ENCODE peak calls at places on chromosomes 6 and 20, in six cellular contexts. One of them, this sample, is unnamed.

GRCh38 chr20:50913976-50914375 is 17.3 kb downstream of the ADNP start:
- DNase-seq in SK-N-SH: no peak
- DNase-seq in IMR-90: peak
- DNase-seq in fibroblast of lung: peak
- DNase-seq in MM.1S: no peak
- DNase-seq in H9: no peak
- DNase-seq in this sample: no peak

GRCh38 chr6:139369568-139370046 is 4.8 kb downstream of the CITED2 start:
- DNase-seq in SK-N-SH: peak
- DNase-seq in MM.1S: peak
- DNase-seq in H9: no peak
- DNase-seq in IMR-90: peak
- DNase-seq in fibroblast of lung: peak
- DNase-seq in this sample: no peak

GRCh38 chr6:35087361-35088280 is 53.5 kb downstream of the TCP11 start:
- DNase-seq in fibroblast of lung: no peak
- DNase-seq in SK-N-SH: peak
- DNase-seq in IMR-90: no peak
- DNase-seq in MM.1S: no peak
- DNase-seq in H9: peak
- DNase-seq in this sample: no peak

GRCh38 chr6:3913077-3913957 is 64.1 kb downstream of the FAM50B start:
- DNase-seq in IMR-90: peak
- DNase-seq in MM.1S: no peak
- DNase-seq in fibroblast of lung: peak
- DNase-seq in SK-N-SH: no peak
- DNase-seq in H9: no peak
- DNase-seq in this sample: peak

GRCh38 chr20:36086767-36087166 is 67.8 kb upstream of the EPB41L1 start:
- DNase-seq in SK-N-SH: no peak
- DNase-seq in MM.1S: no peak
- DNase-seq in H9: no peak
- DNase-seq in fibroblast of lung: no peak
- DNase-seq in IMR-90: no peak
- DNase-seq in this sample: no peak

GRCh38 chr6:154508573-154509375 is 1.7 kb downstream of the CNKSR3 start:
- DNase-seq in H9: no peak
- DNase-seq in MM.1S: no peak
- DNase-seq in IMR-90: peak
- DNase-seq in SK-N-SH: peak
- DNase-seq in fibroblast of lung: peak
- DNase-seq in this sample: no peak

GRCh38 chr6:132286298-132287019 is 114.8 kb downstream of the MOXD1 start:
- DNase-seq in MM.1S: peak
- DNase-seq in SK-N-SH: no peak
- DNase-seq in IMR-90: no peak
- DNase-seq in H9: no peak
- DNase-seq in fibroblast of lung: no peak
- DNase-seq in this sample: no peak

GRCh38 chr6:163634514-163635171 is 220.1 kb downstream of the QKI start:
- DNase-seq in SK-N-SH: no peak
- DNase-seq in fibroblast of lung: no peak
- DNase-seq in MM.1S: no peak
- DNase-seq in H9: peak
- DNase-seq in IMR-90: no peak
- DNase-seq in this sample: peak

GRCh38 chr20:43982016-43982415 is 67.4 kb downstream of the TOX2 start:
- DNase-seq in H9: no peak
- DNase-seq in IMR-90: no peak
- DNase-seq in fibroblast of lung: no peak
- DNase-seq in MM.1S: no peak
- DNase-seq in SK-N-SH: no peak
- DNase-seq in this sample: no peak

GRCh38 chr6:16769131-16769985 is 8.1 kb upstream of the ATXN1 start:
- DNase-seq in SK-N-SH: no peak
- DNase-seq in H9: no peak
- DNase-seq in MM.1S: no peak
- DNase-seq in fibroblast of lung: peak
- DNase-seq in IMR-90: peak
- DNase-seq in this sample: peak

GRCh38 chr20:59807909-59808728 is 125.3 kb downstream of the SYCP2 start:
- DNase-seq in H9: peak
- DNase-seq in MM.1S: no peak
- DNase-seq in IMR-90: no peak
- DNase-seq in fibroblast of lung: no peak
- DNase-seq in SK-N-SH: peak
- DNase-seq in this sample: no peak

GRCh38 chr20:50237349-50237748 is 46.7 kb downstream of the CEBPB start:
- DNase-seq in IMR-90: no peak
- DNase-seq in H9: no peak
- DNase-seq in fibroblast of lung: no peak
- DNase-seq in SK-N-SH: no peak
- DNase-seq in MM.1S: no peak
- DNase-seq in this sample: peak

GRCh38 chr20:48767269-48767960 is 60.4 kb downstream of the PREX1 start:
- DNase-seq in MM.1S: no peak
- DNase-seq in fibroblast of lung: no peak
- DNase-seq in SK-N-SH: no peak
- DNase-seq in H9: no peak
- DNase-seq in IMR-90: no peak
- DNase-seq in this sample: no peak

GRCh38 chr6:110938176-110938575 is 20.3 kb upstream of the GTF3C6 start:
- DNase-seq in SK-N-SH: no peak
- DNase-seq in IMR-90: peak
- DNase-seq in H9: no peak
- DNase-seq in MM.1S: no peak
- DNase-seq in fibroblast of lung: no peak
- DNase-seq in this sample: peak

GRCh38 chr6:159981591-159982245 is 12.8 kb downstream of the IGF2R start:
- DNase-seq in IMR-90: peak
- DNase-seq in fibroblast of lung: peak
- DNase-seq in SK-N-SH: no peak
- DNase-seq in MM.1S: peak
- DNase-seq in H9: no peak
- DNase-seq in this sample: no peak

GRCh38 chr6:20717743-20718142 is 183.5 kb downstream of the CDKAL1 start:
- DNase-seq in SK-N-SH: no peak
- DNase-seq in IMR-90: no peak
- DNase-seq in MM.1S: no peak
- DNase-seq in H9: no peak
- DNase-seq in fibroblast of lung: no peak
- DNase-seq in this sample: no peak

GRCh38 chr6:79801362-79801761 is 146.0 kb downstream of the ELOVL4 start:
- DNase-seq in SK-N-SH: no peak
- DNase-seq in H9: no peak
- DNase-seq in IMR-90: no peak
- DNase-seq in MM.1S: no peak
- DNase-seq in fibroblast of lung: no peak
- DNase-seq in this sample: no peak

GRCh38 chr6:34044945-34045595 is 100.8 kb downstream of the GRM4 start:
- DNase-seq in fibroblast of lung: no peak
- DNase-seq in IMR-90: no peak
- DNase-seq in SK-N-SH: no peak
- DNase-seq in H9: no peak
- DNase-seq in MM.1S: peak
- DNase-seq in this sample: no peak

GRCh38 chr20:5484346-5484745 is 167.6 kb upstream of the PROKR2 start:
- DNase-seq in fibroblast of lung: no peak
- DNase-seq in MM.1S: no peak
- DNase-seq in SK-N-SH: no peak
- DNase-seq in IMR-90: no peak
- DNase-seq in H9: no peak
- DNase-seq in this sample: no peak

GRCh38 chr20:8132632-8133587 is 844 bp downstream of the PLCB1 start:
- DNase-seq in H9: peak
- DNase-seq in SK-N-SH: no peak
- DNase-seq in IMR-90: no peak
- DNase-seq in MM.1S: no peak
- DNase-seq in fibroblast of lung: peak
- DNase-seq in this sample: peak

GRCh38 chr20:47355489-47356219 is 845 bp downstream of the ZMYND8 start:
- DNase-seq in SK-N-SH: no peak
- DNase-seq in fibroblast of lung: no peak
- DNase-seq in H9: no peak
- DNase-seq in IMR-90: no peak
- DNase-seq in MM.1S: peak
- DNase-seq in this sample: no peak

GRCh38 chr20:7503501-7503900 is 436.8 kb downstream of the HAO1 start:
- DNase-seq in SK-N-SH: no peak
- DNase-seq in fibroblast of lung: no peak
- DNase-seq in H9: no peak
- DNase-seq in MM.1S: no peak
- DNase-seq in IMR-90: no peak
- DNase-seq in this sample: no peak

GRCh38 chr20:24242763-24243162 is 226.7 kb upstream of the SYNDIG1 start:
- DNase-seq in MM.1S: no peak
- DNase-seq in SK-N-SH: no peak
- DNase-seq in IMR-90: no peak
- DNase-seq in fibroblast of lung: no peak
- DNase-seq in H9: no peak
- DNase-seq in this sample: no peak

GRCh38 chr6:13229205-13230085 is 98.9 kb downstream of the TBC1D7 start:
- DNase-seq in MM.1S: peak
- DNase-seq in SK-N-SH: no peak
- DNase-seq in IMR-90: no peak
- DNase-seq in H9: peak
- DNase-seq in fibroblast of lung: no peak
- DNase-seq in this sample: no peak

GRCh38 chr20:62742979-62743776 is 34.5 kb downstream of the NTSR1 start:
- DNase-seq in IMR-90: no peak
- DNase-seq in SK-N-SH: no peak
- DNase-seq in H9: no peak
- DNase-seq in fibroblast of lung: no peak
- DNase-seq in MM.1S: no peak
- DNase-seq in this sample: no peak

GRCh38 chr20:63734946-63735858 is 1.3 kb upstream of the LIME1 start:
- DNase-seq in IMR-90: no peak
- DNase-seq in H9: no peak
- DNase-seq in MM.1S: no peak
- DNase-seq in SK-N-SH: peak
- DNase-seq in fibroblast of lung: no peak
- DNase-seq in this sample: no peak

GRCh38 chr6:13331516-13332348 is 3.4 kb upstream of the TBC1D7 start:
- DNase-seq in SK-N-SH: peak
- DNase-seq in fibroblast of lung: peak
- DNase-seq in H9: no peak
- DNase-seq in IMR-90: peak
- DNase-seq in MM.1S: peak
- DNase-seq in this sample: no peak

GRCh38 chr6:148776321-148776966 is 29.6 kb downstream of the UST start:
- DNase-seq in MM.1S: no peak
- DNase-seq in fibroblast of lung: peak
- DNase-seq in H9: no peak
- DNase-seq in SK-N-SH: no peak
- DNase-seq in IMR-90: peak
- DNase-seq in this sample: no peak

GRCh38 chr6:96450082-96450759 is 71.4 kb upstream of the UFL1 start:
- DNase-seq in H9: no peak
- DNase-seq in MM.1S: no peak
- DNase-seq in IMR-90: no peak
- DNase-seq in fibroblast of lung: no peak
- DNase-seq in SK-N-SH: no peak
- DNase-seq in this sample: no peak
- H2AFZ ChIP-seq in H9: no peak
- H2AFZ ChIP-seq in MM.1S: no peak
- H2AFZ ChIP-seq in IMR-90: no peak
- H2AFZ ChIP-seq in fibroblast of lung: no peak
- H2AFZ ChIP-seq in SK-N-SH: no peak
- H2AFZ ChIP-seq in this sample: no peak

GRCh38 chr6:10410214-10410873 is 4.5 kb downstream of the TFAP2A start:
- DNase-seq in fibroblast of lung: no peak
- DNase-seq in MM.1S: no peak
- DNase-seq in H9: no peak
- DNase-seq in SK-N-SH: no peak
- DNase-seq in IMR-90: no peak
- DNase-seq in this sample: no peak

GRCh38 chr6:10412165-10412947 is 2.5 kb downstream of the TFAP2A start:
- DNase-seq in IMR-90: peak
- DNase-seq in SK-N-SH: peak
- DNase-seq in fibroblast of lung: peak
- DNase-seq in H9: peak
- DNase-seq in MM.1S: peak
- DNase-seq in this sample: peak

GRCh38 chr6:10409766-10410209 is 5.1 kb downstream of the TFAP2A start:
- DNase-seq in IMR-90: no peak
- DNase-seq in H9: no peak
- DNase-seq in fibroblast of lung: no peak
- DNase-seq in SK-N-SH: no peak
- DNase-seq in MM.1S: no peak
- DNase-seq in this sample: no peak

GRCh38 chr6:10411915-10412164 is 3.0 kb downstream of the TFAP2A start:
- DNase-seq in IMR-90: no peak
- DNase-seq in SK-N-SH: no peak
- DNase-seq in fibroblast of lung: no peak
- DNase-seq in MM.1S: no peak
- DNase-seq in H9: no peak
- DNase-seq in this sample: no peak

GRCh38 chr6:10411131-10411914 is 3.6 kb downstream of the TFAP2A start:
- DNase-seq in fibroblast of lung: no peak
- DNase-seq in H9: peak
- DNase-seq in MM.1S: no peak
- DNase-seq in SK-N-SH: no peak
- DNase-seq in IMR-90: no peak
- DNase-seq in this sample: no peak
- H2AFZ ChIP-seq in fibroblast of lung: peak
- H2AFZ ChIP-seq in H9: no peak
- H2AFZ ChIP-seq in MM.1S: peak
- H2AFZ ChIP-seq in SK-N-SH: peak
- H2AFZ ChIP-seq in IMR-90: peak
- H2AFZ ChIP-seq in this sample: no peak

DNA sequence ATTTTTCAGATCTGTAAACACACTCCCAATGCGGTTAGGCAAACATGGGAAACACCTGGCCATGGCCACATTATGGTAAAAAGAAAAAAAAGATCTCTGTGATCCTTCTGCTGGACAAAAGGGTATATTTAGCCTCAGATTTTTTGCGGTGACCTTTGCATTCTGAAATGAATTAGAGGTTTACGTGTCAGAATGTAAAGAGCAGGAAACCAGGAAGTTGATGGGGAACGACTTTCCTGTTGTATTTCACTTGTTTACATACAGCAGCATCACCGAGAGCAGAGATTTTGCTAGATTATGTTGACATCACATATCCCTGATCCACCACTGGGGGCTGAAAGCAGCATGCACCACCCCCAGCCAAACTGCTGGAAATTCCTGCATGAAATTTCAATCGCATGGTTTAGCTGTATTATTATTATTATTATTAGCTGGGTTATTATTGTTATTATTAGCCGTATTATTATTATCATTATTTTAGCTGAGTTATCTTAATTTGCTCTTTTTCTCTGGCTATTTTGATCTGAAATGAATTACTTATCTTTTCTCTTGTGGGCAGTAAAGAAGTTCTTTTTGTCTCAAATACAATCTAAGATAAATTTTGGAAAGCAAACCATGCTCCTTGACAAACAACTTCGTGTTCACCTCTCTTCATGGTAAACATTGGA is 189.4 kb downstream of the ZFP64 start:
- DNase-seq in MM.1S: peak
- DNase-seq in IMR-90: peak
- DNase-seq in fibroblast of lung: no peak
- DNase-seq in SK-N-SH: peak
- DNase-seq in H9: no peak
- DNase-seq in this sample: no peak
- H2AFZ ChIP-seq in MM.1S: peak
- H2AFZ ChIP-seq in IMR-90: peak
- H2AFZ ChIP-seq in fibroblast of lung: no peak
- H2AFZ ChIP-seq in SK-N-SH: no peak
- H2AFZ ChIP-seq in H9: peak
- H2AFZ ChIP-seq in this sample: no peak

GRCh38 chr20:54479138-54479906 is 3.9 kb downstream of the DOK5 start:
- DNase-seq in H9: peak
- DNase-seq in fibroblast of lung: no peak
- DNase-seq in MM.1S: no peak
- DNase-seq in IMR-90: peak
- DNase-seq in SK-N-SH: peak
- DNase-seq in this sample: peak
- H2AFZ ChIP-seq in H9: no peak
- H2AFZ ChIP-seq in fibroblast of lung: no peak
- H2AFZ ChIP-seq in MM.1S: no peak
- H2AFZ ChIP-seq in IMR-90: no peak
- H2AFZ ChIP-seq in SK-N-SH: no peak
- H2AFZ ChIP-seq in this sample: no peak

This sample was measured in trophoblast cell.